ENCODE peak calls at places on chromosomes 7 and 10, in nine cellular contexts. G is WTC11, W is HCT116, Z is A549, T is K562, D is H1, B is HepG2, K is GM12878, P is endothelial cell of umbilical vein. X is an unnamed sample.

GRCh38 chr7:84970683-84971082 is 216.2 kb downstream of the SEMA3D start:
- DNase-seq in G (no peak), W (no peak), Z (no peak), T (no peak), D (no peak), B (no peak), K (no peak), P (peak), X (no peak)

GRCh38 chr7:149662591-149663095 is 110.7 kb downstream of the ZNF467 start:
- DNase-seq in G (peak), W (peak), Z (peak), T (peak), D (peak), B (peak), K (peak), P (peak), X (peak)

GRCh38 chr10:79434223-79434687 is 11.2 kb downstream of the ZCCHC24 start:
- DNase-seq in G (no peak), W (no peak), Z (no peak), T (peak), D (no peak), B (no peak), K (no peak), P (no peak), X (no peak)

GRCh38 chr10:50624866-50625491 is 1.2 kb upstream of the SGMS1 start:
- DNase-seq in G (peak), W (peak), Z (peak), T (peak), D (no peak), B (peak), K (no peak), P (peak), X (peak)

GRCh38 chr7:100472854-100473499 is 6.0 kb downstream of the TSC22D4 start:
- DNase-seq in G (no peak), W (no peak), Z (no peak), T (peak), D (no peak), B (no peak), K (no peak), P (no peak), X (peak)

GRCh38 chr10:122643931-122644534 is 55.6 kb downstream of the C10orf120 start:
- DNase-seq in G (no peak), W (no peak), Z (no peak), T (no peak), D (no peak), B (no peak), K (no peak), P (no peak), X (no peak)

GRCh38 chr7:48875300-48875916 is 48.9 kb upstream of the CDC14C start:
- DNase-seq in G (peak), W (no peak), Z (no peak), T (peak), D (peak), B (peak), K (no peak), P (no peak), X (peak)

GRCh38 chr10:101485681-101486554 is 102.1 kb downstream of the POLL start:
- DNase-seq in G (no peak), W (no peak), Z (no peak), T (no peak), D (no peak), B (no peak), K (no peak), P (no peak), X (peak)

GRCh38 chr7:64630496-64630895 is 35.4 kb upstream of the ZNF107 start:
- DNase-seq in G (no peak), W (peak), Z (no peak), T (peak), D (no peak), B (peak), K (no peak), P (no peak), X (peak)

GRCh38 chr10:13351340-13351915 is 3.3 kb upstream of the SEPHS1 start:
- DNase-seq in G (peak), W (no peak), Z (no peak), T (no peak), D (peak), B (no peak), K (no peak), P (no peak), X (no peak)

GRCh38 chr7:48183965-48184364 is 12.7 kb downstream of the ABCA13 start:
- DNase-seq in G (no peak), W (no peak), Z (no peak), T (no peak), D (no peak), B (no peak), K (no peak), P (no peak), X (no peak)

GRCh38 chr10:132066812-132067211 is 1.1 kb downstream of the JAKMIP3 start:
- DNase-seq in G (no peak), W (no peak), Z (no peak), T (no peak), D (no peak), B (no peak), K (no peak), P (no peak), X (no peak)

GRCh38 chr7:51123322-51124021 is 193.1 kb downstream of the COBL start:
- DNase-seq in G (no peak), W (peak), Z (peak), T (no peak), D (peak), B (no peak), K (no peak), P (no peak), X (peak)

GRCh38 chr10:28248092-28248491 is 54.8 kb downstream of the MPP7 start:
- DNase-seq in G (no peak), W (no peak), Z (no peak), T (no peak), D (no peak), B (no peak), K (no peak), P (no peak), X (peak)
- TF ChIP-seq MAX in G (no peak), W (no peak), Z (no peak), T (no peak), D (no peak), B (no peak), K (no peak), P (no peak), X (peak)

DNA sequence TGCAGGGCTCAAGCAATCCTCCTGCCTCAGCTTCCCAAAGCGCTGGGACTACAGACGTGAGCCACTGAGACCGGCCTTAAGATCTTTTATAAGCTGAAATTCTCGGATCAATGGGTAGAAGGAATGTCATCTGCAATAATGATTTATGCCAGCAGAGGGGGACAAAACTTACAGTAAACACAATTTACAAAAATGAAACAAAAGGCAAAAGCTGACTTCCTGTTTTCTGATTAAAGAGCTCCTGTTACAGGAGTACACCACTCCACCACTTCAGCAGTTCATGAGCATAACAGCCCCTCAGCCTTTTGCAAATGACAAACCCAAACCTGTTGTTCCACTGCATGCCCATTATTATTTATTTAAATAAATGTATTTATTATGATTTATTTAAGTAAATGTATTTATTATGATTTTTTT is 88.5 kb upstream of the ATP6V0A4 start:
- DNase-seq in G (no peak), W (peak), Z (peak), T (peak), D (no peak), B (peak), K (peak), P (peak), X (peak)
- TF ChIP-seq CTCF in G (peak), W (peak), Z (peak), T (peak), D (peak), B (peak), K (peak), P (peak), X (peak)

GRCh38 chr10:72846225-72846624 is 47.3 kb upstream of the OIT3 start:
- DNase-seq in G (no peak), W (peak), Z (peak), T (no peak), D (no peak), B (no peak), K (no peak), P (peak), X (peak)
- TF ChIP-seq MAX in G (no peak), W (peak), Z (peak), T (no peak), D (no peak), B (no peak), K (no peak), P (no peak), X (no peak)

GRCh38 chr7:54878339-54878738 is 119.3 kb upstream of the SEC61G start:
- DNase-seq in G (no peak), W (no peak), Z (no peak), T (no peak), D (no peak), B (no peak), K (no peak), P (no peak), X (no peak)

GRCh38 chr7:54879776-54880175 is 120.8 kb upstream of the SEC61G start:
- DNase-seq in G (no peak), W (no peak), Z (peak), T (no peak), D (no peak), B (no peak), K (no peak), P (no peak), X (no peak)

GRCh38 chr7:54874804-54875203 is 115.8 kb upstream of the SEC61G start:
- DNase-seq in G (no peak), W (no peak), Z (no peak), T (no peak), D (no peak), B (no peak), K (no peak), P (no peak), X (no peak)

GRCh38 chr7:54880326-54880989 is 121.4 kb upstream of the SEC61G start:
- DNase-seq in G (no peak), W (no peak), Z (no peak), T (no peak), D (no peak), B (peak), K (no peak), P (no peak), X (no peak)

DNA sequence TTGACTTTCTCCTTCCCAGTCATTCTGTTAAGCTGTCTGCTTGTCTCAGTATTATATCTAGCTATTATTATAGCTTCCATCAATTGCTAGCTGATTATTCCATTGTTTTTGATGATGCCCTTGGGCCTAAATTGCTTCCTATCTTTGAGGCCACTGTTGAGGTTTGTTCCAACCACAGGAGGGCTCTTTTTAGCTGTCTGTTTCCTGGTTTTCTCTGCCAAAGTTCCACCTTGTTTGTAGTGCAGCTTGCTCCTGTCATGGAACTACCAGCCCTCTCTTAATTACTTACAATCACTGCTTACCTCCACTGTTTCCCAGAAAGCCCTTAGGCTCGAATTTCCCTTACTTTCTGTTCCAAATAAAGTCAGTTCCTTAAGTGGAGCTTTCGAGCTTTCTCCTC is 118.7 kb upstream of the SEC61G start:
- DNase-seq in G (no peak), W (peak), Z (no peak), T (no peak), D (no peak), B (peak), K (no peak), P (no peak), X (no peak)
- TF ChIP-seq CTCF in G (no peak), W (peak), Z (peak), T (no peak), D (no peak), B (peak), K (no peak), P (no peak), X (no peak)

DNA sequence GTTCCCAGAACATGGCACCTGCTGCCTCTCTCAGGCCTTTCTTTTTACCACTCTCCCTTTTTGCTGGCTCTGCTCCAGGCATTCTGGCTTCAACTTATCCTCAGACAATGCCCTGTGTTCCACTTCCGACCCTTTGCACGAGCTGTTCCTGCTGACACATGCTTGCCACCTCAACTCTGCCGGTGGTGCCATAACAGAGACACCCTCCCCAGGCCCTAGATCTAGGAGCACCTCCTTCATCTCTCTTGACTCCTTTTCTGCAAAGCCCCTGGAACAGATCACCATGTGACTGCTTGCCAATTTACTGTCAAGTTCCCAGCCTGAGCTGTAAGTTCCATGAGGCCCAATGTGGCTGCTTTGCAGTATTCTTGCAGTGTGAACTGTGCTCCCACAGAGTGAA is 256.0 kb upstream of the MKI67 start:
- DNase-seq in G (no peak), W (no peak), Z (no peak), T (no peak), D (no peak), B (no peak), K (no peak), P (no peak), X (no peak)
- TF ChIP-seq MAX in G (no peak), W (no peak), Z (no peak), T (no peak), D (no peak), B (no peak), K (no peak), P (no peak), X (no peak)